ENCODE peak calls at places on chromosomes 4 and X, in eight cellular contexts. L is T-cell, R is EL, B is coronary artery, M is GM12864, Z is tibial artery, P is M059J, I is fibroblast of lung. D is an unnamed sample.

GRCh38 chrX:123665197-123665596 is 67.7 kb downstream of the THOC2 start:
- DNase-seq in L (no peak), R (no peak), B (no peak), M (no peak), Z (no peak), P (peak; percentile 32), I (peak; percentile 0), D (no peak)

GRCh38 chr4:95107635-95108034 is 349.9 kb downstream of the BMPR1B start:
- DNase-seq in L (no peak), R (no peak), B (no peak), M (no peak), Z (no peak), P (peak; percentile 17), I (peak; percentile 33), D (no peak)

GRCh38 chrX:386239-386767 is 404 bp downstream of the PPP2R3B start:
- DNase-seq in L (peak; percentile 45), R (peak; percentile 10), B (no peak), M (peak; percentile 18), Z (no peak), P (no peak), I (no peak), D (no peak)

GRCh38 chr4:84159767-84160166 is 339.3 kb downstream of the NKX6-1 start:
- DNase-seq in L (no peak), R (no peak), B (no peak), M (no peak), Z (no peak), P (no peak), I (no peak), D (no peak)

GRCh38 chrX:48971325-48972213 is at the start of gene KCND1:
- DNase-seq in L (no peak), R (peak; percentile 75), B (no peak), M (no peak), Z (peak; percentile 67), P (peak; percentile 79), I (peak; percentile 39), D (peak; percentile 71)

GRCh38 chr4:114694770-114695169 is 96.2 kb downstream of the UGT8 start:
- DNase-seq in L (no peak), R (peak; percentile 20), B (no peak), M (no peak), Z (no peak), P (peak; percentile 21), I (peak; percentile 55), D (peak; percentile 40)

GRCh38 chr4:158314756-158315487 is 104.6 kb downstream of the TMEM144 start:
- DNase-seq in L (no peak), R (peak; percentile 92), B (no peak), M (no peak), Z (no peak), P (peak; percentile 89), I (peak; percentile 99), D (peak; percentile 98)

GRCh38 chr4:118173956-118174355 is 139.7 kb downstream of the NDST3 start:
- DNase-seq in L (no peak), R (peak; percentile 86), B (no peak), M (no peak), Z (no peak), P (peak; percentile 77), I (peak; percentile 95), D (peak; percentile 90)

GRCh38 chr4:22463179-22463578 is 52.7 kb downstream of the ADGRA3 start:
- DNase-seq in L (no peak), R (no peak), B (no peak), M (no peak), Z (no peak), P (no peak), I (no peak), D (no peak)

GRCh38 chrX:151828434-151829080 is 84.1 kb upstream of the MAGEA4 start:
- DNase-seq in L (no peak), R (peak; percentile 1), B (no peak), M (no peak), Z (no peak), P (peak; percentile 44), I (no peak), D (peak; percentile 8)

GRCh38 chrX:112043997-112044396 is 38.6 kb downstream of the TRPC5 start:
- DNase-seq in L (no peak), R (no peak), B (no peak), M (no peak), Z (no peak), P (peak; percentile 7), I (no peak), D (no peak)

D was measured in EH.